ENCODE peak calls at places on chromosome 17, in six cellular contexts. One of them, this sample, is unnamed.

GRCh38 chr17:17061516-17061915 is 19.3 kb downstream of the MPRIP start:
- DNase-seq in tibial nerve: no peak
- DNase-seq in gastrocnemius medialis: peak; percentile 11
- DNase-seq in HFF-Myc: no peak
- DNase-seq in neural crest cell: no peak
- DNase-seq in right lobe of liver: peak; percentile 27
- DNase-seq in this sample: no peak

GRCh38 chr17:28643979-28644781 is 778 bp downstream of the BLTP2 start:
- DNase-seq in gastrocnemius medialis: peak; percentile 39
- DNase-seq in tibial nerve: peak; percentile 33
- DNase-seq in right lobe of liver: peak; percentile 70
- DNase-seq in HFF-Myc: no peak
- DNase-seq in neural crest cell: peak; percentile 26
- DNase-seq in this sample: no peak

GRCh38 chr17:79631640-79632431 is 21.0 kb upstream of the RBFOX3 start:
- DNase-seq in neural crest cell: no peak
- DNase-seq in tibial nerve: no peak
- DNase-seq in HFF-Myc: no peak
- DNase-seq in gastrocnemius medialis: no peak
- DNase-seq in right lobe of liver: peak; percentile 19
- DNase-seq in this sample: peak; percentile 47

GRCh38 chr17:4777969-4778760 is 6.5 kb downstream of the TM4SF5 start:
- DNase-seq in right lobe of liver: no peak
- DNase-seq in gastrocnemius medialis: no peak
- DNase-seq in tibial nerve: no peak
- DNase-seq in neural crest cell: no peak
- DNase-seq in HFF-Myc: no peak
- DNase-seq in this sample: no peak

GRCh38 chr17:77476920-77477805 is 336.4 kb downstream of the SEC14L1 start:
- DNase-seq in neural crest cell: no peak
- DNase-seq in right lobe of liver: no peak
- DNase-seq in HFF-Myc: peak; percentile 89
- DNase-seq in gastrocnemius medialis: peak; percentile 87
- DNase-seq in tibial nerve: peak; percentile 74
- DNase-seq in this sample: no peak

GRCh38 chr17:78659546-78659945 is 82.3 kb upstream of the DNAH17 start:
- DNase-seq in HFF-Myc: no peak
- DNase-seq in tibial nerve: no peak
- DNase-seq in right lobe of liver: no peak
- DNase-seq in gastrocnemius medialis: no peak
- DNase-seq in neural crest cell: no peak
- DNase-seq in this sample: no peak

GRCh38 chr17:51287412-51287811 is 27.1 kb downstream of the UTP18 start:
- DNase-seq in HFF-Myc: no peak
- DNase-seq in neural crest cell: no peak
- DNase-seq in tibial nerve: no peak
- DNase-seq in right lobe of liver: no peak
- DNase-seq in gastrocnemius medialis: no peak
- DNase-seq in this sample: no peak

GRCh38 chr17:2955931-2956582 is 107.3 kb downstream of the OR1D5 start:
- DNase-seq in right lobe of liver: no peak
- DNase-seq in neural crest cell: no peak
- DNase-seq in HFF-Myc: no peak
- DNase-seq in tibial nerve: no peak
- DNase-seq in gastrocnemius medialis: no peak
- DNase-seq in this sample: no peak

GRCh38 chr17:9457005-9457404 is 118.6 kb downstream of the STX8 start:
- DNase-seq in tibial nerve: no peak
- DNase-seq in gastrocnemius medialis: no peak
- DNase-seq in HFF-Myc: no peak
- DNase-seq in neural crest cell: no peak
- DNase-seq in right lobe of liver: no peak
- DNase-seq in this sample: no peak

GRCh38 chr17:6429266-6429665 is 5.7 kb downstream of the AIPL1 start:
- DNase-seq in right lobe of liver: no peak
- DNase-seq in gastrocnemius medialis: no peak
- DNase-seq in tibial nerve: no peak
- DNase-seq in HFF-Myc: no peak
- DNase-seq in neural crest cell: no peak
- DNase-seq in this sample: no peak

GRCh38 chr17:45838751-45839150 is 5.9 kb upstream of the SPPL2C start:
- DNase-seq in tibial nerve: no peak
- DNase-seq in neural crest cell: no peak
- DNase-seq in HFF-Myc: no peak
- DNase-seq in right lobe of liver: no peak
- DNase-seq in gastrocnemius medialis: no peak
- DNase-seq in this sample: no peak

GRCh38 chr17:62676952-62677596 is 49.6 kb downstream of the MRC2 start:
- DNase-seq in tibial nerve: no peak
- DNase-seq in neural crest cell: no peak
- DNase-seq in gastrocnemius medialis: no peak
- DNase-seq in right lobe of liver: no peak
- DNase-seq in HFF-Myc: no peak
- DNase-seq in this sample: no peak

GRCh38 chr17:82648761-82649474 is 674 bp upstream of the WDR45B start:
- DNase-seq in HFF-Myc: no peak
- DNase-seq in tibial nerve: peak; percentile 34
- DNase-seq in neural crest cell: peak; percentile 49
- DNase-seq in gastrocnemius medialis: peak; percentile 52
- DNase-seq in right lobe of liver: peak; percentile 79
- DNase-seq in this sample: peak; percentile 78

GRCh38 chr17:32701860-32702259 is 175.1 kb downstream of the MYO1D start:
- DNase-seq in right lobe of liver: no peak
- DNase-seq in HFF-Myc: no peak
- DNase-seq in gastrocnemius medialis: no peak
- DNase-seq in neural crest cell: no peak
- DNase-seq in tibial nerve: no peak
- DNase-seq in this sample: no peak

GRCh38 chr17:258906-259305 is 77.5 kb upstream of the DOC2B start:
- DNase-seq in neural crest cell: no peak
- DNase-seq in tibial nerve: no peak
- DNase-seq in HFF-Myc: no peak
- DNase-seq in right lobe of liver: peak; percentile 23
- DNase-seq in gastrocnemius medialis: no peak
- DNase-seq in this sample: peak; percentile 50

GRCh38 chr17:260031-260791 is 78.8 kb upstream of the DOC2B start:
- DNase-seq in right lobe of liver: peak; percentile 43
- DNase-seq in neural crest cell: no peak
- DNase-seq in gastrocnemius medialis: no peak
- DNase-seq in tibial nerve: no peak
- DNase-seq in HFF-Myc: no peak
- DNase-seq in this sample: peak; percentile 64

GRCh38 chr17:259341-259976 is 78.0 kb upstream of the DOC2B start:
- DNase-seq in neural crest cell: no peak
- DNase-seq in HFF-Myc: no peak
- DNase-seq in right lobe of liver: peak; percentile 27
- DNase-seq in tibial nerve: no peak
- DNase-seq in gastrocnemius medialis: no peak
- DNase-seq in this sample: no peak

GRCh38 chr17:260944-261343 is 79.5 kb upstream of the DOC2B start:
- DNase-seq in HFF-Myc: no peak
- DNase-seq in gastrocnemius medialis: no peak
- DNase-seq in neural crest cell: no peak
- DNase-seq in right lobe of liver: no peak
- DNase-seq in tibial nerve: no peak
- DNase-seq in this sample: peak; percentile 36

DNA sequence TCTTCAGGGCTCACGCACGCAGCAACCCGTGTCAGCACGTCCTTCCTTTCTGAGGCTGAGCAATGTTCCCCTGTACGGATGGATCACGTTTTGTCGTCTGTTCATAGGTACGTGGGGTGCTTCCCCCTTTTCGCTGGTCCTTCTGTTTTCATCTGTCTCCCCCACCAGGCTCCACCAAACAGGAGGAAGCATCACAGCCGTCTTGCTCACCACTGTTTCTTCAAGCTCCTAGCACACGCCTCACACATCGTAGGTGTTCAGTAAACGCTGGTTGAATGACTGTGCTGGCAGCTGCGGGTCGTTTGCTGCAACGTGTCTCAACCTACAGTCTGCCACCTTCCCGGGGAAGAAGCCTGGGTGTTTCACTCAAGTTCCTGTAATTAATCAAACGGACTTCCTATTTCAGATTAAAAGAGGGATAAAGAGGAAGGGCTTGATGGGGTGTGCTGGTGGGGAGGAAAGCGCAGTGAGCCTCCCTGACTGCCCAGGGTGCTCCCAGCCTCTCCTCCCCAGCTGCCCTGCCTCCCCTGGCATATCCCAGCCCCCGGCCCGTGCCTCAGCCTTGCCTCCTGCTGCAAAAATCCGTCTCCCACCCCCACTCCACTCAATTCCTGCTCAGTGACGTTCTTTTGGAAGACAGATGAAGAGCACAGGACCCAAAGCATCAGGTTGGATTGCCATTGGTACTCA is 76.7 kb upstream of the DOC2B start:
- DNase-seq in neural crest cell: no peak
- DNase-seq in HFF-Myc: no peak
- DNase-seq in gastrocnemius medialis: no peak
- DNase-seq in right lobe of liver: peak; percentile 35
- DNase-seq in tibial nerve: no peak
- DNase-seq in this sample: peak; percentile 58
- TF ChIP-seq CTCF in neural crest cell: no peak
- TF ChIP-seq CTCF in HFF-Myc: no peak
- TF ChIP-seq CTCF in gastrocnemius medialis: no peak
- TF ChIP-seq CTCF in right lobe of liver: no peak
- TF ChIP-seq CTCF in tibial nerve: no peak
- TF ChIP-seq CTCF in this sample: no peak

GRCh38 chr17:50055055-50055425 is 870 bp upstream of the ITGA3 start:
- DNase-seq in gastrocnemius medialis: no peak
- DNase-seq in tibial nerve: no peak
- DNase-seq in neural crest cell: no peak
- DNase-seq in right lobe of liver: peak; percentile 45
- DNase-seq in HFF-Myc: no peak
- DNase-seq in this sample: no peak

GRCh38 chr17:50056961-50057330 is 1.0 kb downstream of the ITGA3 start:
- DNase-seq in gastrocnemius medialis: no peak
- DNase-seq in HFF-Myc: no peak
- DNase-seq in tibial nerve: no peak
- DNase-seq in neural crest cell: no peak
- DNase-seq in right lobe of liver: peak; percentile 45
- DNase-seq in this sample: no peak

GRCh38 chr17:50055426-50056216 is at the start of gene ITGA3:
- DNase-seq in gastrocnemius medialis: peak; percentile 55
- DNase-seq in HFF-Myc: no peak
- DNase-seq in neural crest cell: peak; percentile 41
- DNase-seq in right lobe of liver: peak; percentile 62
- DNase-seq in tibial nerve: no peak
- DNase-seq in this sample: peak; percentile 83

GRCh38 chr17:50057521-50057991 is 1.6 kb downstream of the ITGA3 start:
- DNase-seq in gastrocnemius medialis: no peak
- DNase-seq in right lobe of liver: peak; percentile 52
- DNase-seq in HFF-Myc: no peak
- DNase-seq in neural crest cell: no peak
- DNase-seq in tibial nerve: no peak
- DNase-seq in this sample: no peak

GRCh38 chr17:50056217-50056960 is 479 bp downstream of the ITGA3 start:
- DNase-seq in right lobe of liver: peak; percentile 66
- DNase-seq in tibial nerve: no peak
- DNase-seq in neural crest cell: peak; percentile 61
- DNase-seq in gastrocnemius medialis: peak; percentile 66
- DNase-seq in HFF-Myc: no peak
- DNase-seq in this sample: peak; percentile 85
- TF ChIP-seq CTCF in right lobe of liver: no peak
- TF ChIP-seq CTCF in tibial nerve: peak; percentile 25
- TF ChIP-seq CTCF in neural crest cell: peak; percentile 57
- TF ChIP-seq CTCF in gastrocnemius medialis: no peak
- TF ChIP-seq CTCF in HFF-Myc: peak; percentile 27
- TF ChIP-seq CTCF in this sample: peak; percentile 52

DNA sequence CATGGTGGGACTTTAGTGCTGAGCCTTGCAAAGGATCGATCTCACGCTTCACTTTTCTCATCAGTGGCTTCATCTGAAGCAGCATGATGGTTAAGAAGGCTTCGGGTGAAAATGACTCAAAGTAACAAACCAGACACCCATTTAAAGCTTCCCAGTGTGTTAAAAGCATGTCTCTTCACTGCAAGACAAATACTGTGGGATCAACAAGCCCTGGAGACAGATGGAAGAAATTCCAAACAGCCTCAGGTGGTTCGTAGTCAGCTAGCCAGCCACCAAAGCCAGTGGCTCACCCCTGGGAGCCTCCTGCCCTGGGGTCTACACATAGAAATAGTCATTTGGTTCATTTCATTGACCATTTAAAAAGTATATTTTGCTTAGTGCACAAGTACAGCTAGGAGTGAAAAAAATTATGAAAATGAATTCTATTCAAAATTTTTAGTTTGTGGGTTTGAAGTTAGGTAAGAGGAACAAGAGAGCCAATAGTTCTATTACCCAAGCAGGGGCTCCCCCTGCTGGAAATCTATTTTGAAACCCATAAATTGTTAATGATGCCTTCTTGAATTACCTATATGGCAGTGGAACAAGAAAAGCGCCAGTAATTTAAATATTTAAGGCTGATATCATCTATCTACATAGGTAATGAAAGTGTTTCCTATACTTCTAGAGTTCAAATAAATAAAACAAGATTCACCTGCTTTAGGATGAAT is 51.6 kb downstream of the PMP22 start:
- DNase-seq in tibial nerve: no peak
- DNase-seq in right lobe of liver: no peak
- DNase-seq in HFF-Myc: no peak
- DNase-seq in gastrocnemius medialis: no peak
- DNase-seq in neural crest cell: peak; percentile 29
- DNase-seq in this sample: no peak
- TF ChIP-seq CTCF in tibial nerve: no peak
- TF ChIP-seq CTCF in right lobe of liver: peak; percentile 4
- TF ChIP-seq CTCF in HFF-Myc: peak; percentile 44
- TF ChIP-seq CTCF in gastrocnemius medialis: no peak
- TF ChIP-seq CTCF in neural crest cell: peak; percentile 63
- TF ChIP-seq CTCF in this sample: peak; percentile 76

GRCh38 chr17:41811549-41812175 is at the start of gene P3H4:
- DNase-seq in gastrocnemius medialis: peak; percentile 66
- DNase-seq in right lobe of liver: peak; percentile 83
- DNase-seq in tibial nerve: peak; percentile 58
- DNase-seq in HFF-Myc: no peak
- DNase-seq in neural crest cell: peak; percentile 73
- DNase-seq in this sample: peak; percentile 88
- TF ChIP-seq CTCF in gastrocnemius medialis: peak; percentile 80
- TF ChIP-seq CTCF in right lobe of liver: peak; percentile 55
- TF ChIP-seq CTCF in tibial nerve: peak; percentile 85
- TF ChIP-seq CTCF in HFF-Myc: peak; percentile 51
- TF ChIP-seq CTCF in neural crest cell: peak; percentile 73
- TF ChIP-seq CTCF in this sample: peak; percentile 72

This sample was measured in type B pancreatic cell.